ENCODE peak calls at places on chromosomes 7 and 10, in six cellular contexts. One of them, this sample, is unnamed. For H3K36me3 and H3K9me3, the result is how much of the 10 kb centered on the place peaks cover.

GRCh38 chr10:55305281-55305680 is 504.2 kb upstream of the PCDH15 start:
- DNase-seq in BE2C: peak
- DNase-seq in body of pancreas: no peak
- DNase-seq in mammary epithelial cell: no peak
- DNase-seq in lung: no peak
- DNase-seq in uterus: no peak
- DNase-seq in this sample: no peak

GRCh38 chr10:106504536-106504935 is 660.0 kb downstream of the SORCS1 start:
- DNase-seq in BE2C: no peak
- DNase-seq in body of pancreas: no peak
- DNase-seq in mammary epithelial cell: no peak
- DNase-seq in lung: no peak
- DNase-seq in uterus: no peak
- DNase-seq in this sample: peak

GRCh38 chr10:73785721-73786511 is 510 bp downstream of the ZSWIM8 start:
- DNase-seq in BE2C: no peak
- DNase-seq in body of pancreas: peak
- DNase-seq in mammary epithelial cell: peak
- DNase-seq in lung: peak
- DNase-seq in uterus: no peak
- DNase-seq in this sample: peak

GRCh38 chr10:68604441-68604840 is 44.3 kb downstream of the TET1 start:
- DNase-seq in BE2C: no peak
- DNase-seq in body of pancreas: no peak
- DNase-seq in mammary epithelial cell: no peak
- DNase-seq in lung: no peak
- DNase-seq in uterus: no peak
- DNase-seq in this sample: no peak

GRCh38 chr7:41629711-41630111 is 73.2 kb downstream of the INHBA start:
- DNase-seq in BE2C: no peak
- DNase-seq in body of pancreas: no peak
- DNase-seq in mammary epithelial cell: no peak
- DNase-seq in lung: no peak
- DNase-seq in uterus: no peak
- DNase-seq in this sample: no peak

GRCh38 chr10:53102424-53102823 is 329.8 kb upstream of the MBL2 start:
- DNase-seq in BE2C: no peak
- DNase-seq in body of pancreas: no peak
- DNase-seq in mammary epithelial cell: peak
- DNase-seq in lung: no peak
- DNase-seq in uterus: no peak
- DNase-seq in this sample: no peak

GRCh38 chr7:158827411-158828342 is 1.6 kb downstream of the ESYT2 start:
- DNase-seq in BE2C: no peak
- DNase-seq in body of pancreas: no peak
- DNase-seq in mammary epithelial cell: peak
- DNase-seq in lung: no peak
- DNase-seq in uterus: no peak
- DNase-seq in this sample: no peak

GRCh38 chr10:96188911-96189310 is 58.8 kb downstream of the ZNF518A start:
- DNase-seq in BE2C: no peak
- DNase-seq in body of pancreas: no peak
- DNase-seq in mammary epithelial cell: no peak
- DNase-seq in lung: no peak
- DNase-seq in uterus: no peak
- DNase-seq in this sample: no peak

GRCh38 chr7:7274782-7275181 is 92.4 kb downstream of the C1GALT1 start:
- DNase-seq in BE2C: no peak
- DNase-seq in body of pancreas: no peak
- DNase-seq in mammary epithelial cell: peak
- DNase-seq in lung: no peak
- DNase-seq in uterus: no peak
- DNase-seq in this sample: peak

GRCh38 chr10:84375011-84375410 is 46.6 kb downstream of the CCSER2 start:
- DNase-seq in BE2C: peak
- DNase-seq in body of pancreas: peak
- DNase-seq in mammary epithelial cell: peak
- DNase-seq in lung: no peak
- DNase-seq in uterus: no peak
- DNase-seq in this sample: no peak

GRCh38 chr7:39621784-39622411 is 1.5 kb upstream of the RALA start:
- DNase-seq in BE2C: no peak
- DNase-seq in body of pancreas: no peak
- DNase-seq in mammary epithelial cell: peak
- DNase-seq in lung: no peak
- DNase-seq in uterus: no peak
- DNase-seq in this sample: no peak

GRCh38 chr10:97748116-97748515 is 11.2 kb downstream of the ZFYVE27 start:
- DNase-seq in BE2C: no peak
- DNase-seq in body of pancreas: no peak
- DNase-seq in mammary epithelial cell: no peak
- DNase-seq in lung: no peak
- DNase-seq in uterus: no peak
- DNase-seq in this sample: no peak

GRCh38 chr10:97743169-97743945 is 6.4 kb downstream of the ZFYVE27 start:
- DNase-seq in BE2C: no peak
- DNase-seq in body of pancreas: no peak
- DNase-seq in mammary epithelial cell: peak
- DNase-seq in lung: no peak
- DNase-seq in uterus: no peak
- DNase-seq in this sample: no peak

GRCh38 chr10:97744405-97745035 is 7.6 kb downstream of the ZFYVE27 start:
- DNase-seq in BE2C: peak
- DNase-seq in body of pancreas: no peak
- DNase-seq in mammary epithelial cell: no peak
- DNase-seq in lung: no peak
- DNase-seq in uterus: no peak
- DNase-seq in this sample: no peak

GRCh38 chr10:97752956-97753355 is 16.0 kb downstream of the ZFYVE27 start:
- DNase-seq in BE2C: no peak
- DNase-seq in body of pancreas: no peak
- DNase-seq in mammary epithelial cell: no peak
- DNase-seq in lung: no peak
- DNase-seq in uterus: no peak
- DNase-seq in this sample: no peak

GRCh38 chr10:97747573-97747972 is 10.6 kb downstream of the ZFYVE27 start:
- DNase-seq in BE2C: no peak
- DNase-seq in body of pancreas: no peak
- DNase-seq in mammary epithelial cell: no peak
- DNase-seq in lung: no peak
- DNase-seq in uterus: no peak
- DNase-seq in this sample: no peak
- H3K36me3 ChIP-seq in BE2C: under half
- H3K36me3 ChIP-seq in body of pancreas: under half
- H3K36me3 ChIP-seq in mammary epithelial cell: under half
- H3K36me3 ChIP-seq in lung: under half
- H3K36me3 ChIP-seq in uterus: under half
- H3K36me3 ChIP-seq in this sample: half or more

GRCh38 chr7:53209129-53209528 is 173.7 kb downstream of the POM121L12 start:
- DNase-seq in BE2C: no peak
- DNase-seq in body of pancreas: no peak
- DNase-seq in mammary epithelial cell: no peak
- DNase-seq in lung: no peak
- DNase-seq in uterus: no peak
- DNase-seq in this sample: no peak
- H3K9me3 ChIP-seq in BE2C: under half
- H3K9me3 ChIP-seq in body of pancreas: under half
- H3K9me3 ChIP-seq in mammary epithelial cell: under half
- H3K9me3 ChIP-seq in lung: under half
- H3K9me3 ChIP-seq in uterus: under half
- H3K9me3 ChIP-seq in this sample: under half

DNA sequence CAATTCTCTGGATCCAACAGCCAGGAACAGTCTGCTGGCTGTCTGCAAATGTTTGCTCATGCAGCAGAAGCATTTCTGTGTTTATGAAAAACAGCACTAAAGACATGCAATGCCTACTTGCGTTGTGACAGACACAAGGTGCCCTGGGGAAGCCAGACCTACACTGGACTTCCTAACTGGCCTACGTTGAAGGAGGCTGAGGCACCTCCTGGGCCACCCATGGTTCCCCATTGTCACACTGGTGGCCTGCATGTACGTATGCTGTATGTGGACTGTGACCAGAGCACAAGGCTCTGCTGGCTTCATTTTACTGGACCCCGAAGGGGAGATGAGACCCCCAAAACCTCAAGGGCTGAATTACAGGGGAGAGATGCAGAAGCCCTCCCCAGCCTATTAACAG is 27.7 kb downstream of the PSAP start:
- DNase-seq in BE2C: no peak
- DNase-seq in body of pancreas: no peak
- DNase-seq in mammary epithelial cell: no peak
- DNase-seq in lung: no peak
- DNase-seq in uterus: no peak
- DNase-seq in this sample: no peak
- H3K36me3 ChIP-seq in BE2C: half or more
- H3K36me3 ChIP-seq in body of pancreas: half or more
- H3K36me3 ChIP-seq in mammary epithelial cell: under half
- H3K36me3 ChIP-seq in lung: half or more
- H3K36me3 ChIP-seq in uterus: under half
- H3K36me3 ChIP-seq in this sample: half or more

GRCh38 chr7:63899691-63900393 is 98.8 kb upstream of the ZNF722 start:
- DNase-seq in BE2C: peak
- DNase-seq in body of pancreas: peak
- DNase-seq in mammary epithelial cell: no peak
- DNase-seq in lung: peak
- DNase-seq in uterus: peak
- DNase-seq in this sample: no peak
- H3K9me3 ChIP-seq in BE2C: under half
- H3K9me3 ChIP-seq in body of pancreas: under half
- H3K9me3 ChIP-seq in mammary epithelial cell: under half
- H3K9me3 ChIP-seq in lung: under half
- H3K9me3 ChIP-seq in uterus: under half
- H3K9me3 ChIP-seq in this sample: under half

DNA sequence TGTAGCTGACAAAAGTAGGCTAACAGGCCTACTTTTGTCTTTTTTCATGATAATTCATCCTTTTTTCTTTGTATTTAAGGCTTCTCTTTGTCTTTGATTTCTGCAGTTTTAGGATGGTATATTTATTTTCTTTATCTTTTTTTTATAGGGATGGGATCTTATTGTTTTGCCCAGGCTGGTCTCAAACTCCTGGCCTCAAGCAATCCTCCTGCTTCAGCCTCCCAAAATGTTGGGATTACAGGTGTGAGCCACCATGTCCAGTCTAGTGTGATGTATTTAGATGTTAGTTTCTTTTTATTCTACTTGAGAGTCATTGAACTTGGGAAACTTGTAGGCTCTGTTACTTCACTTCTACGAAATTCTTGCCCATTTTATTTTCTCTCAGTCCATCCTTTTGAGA is 35.4 kb downstream of the TRIM24 start:
- DNase-seq in BE2C: no peak
- DNase-seq in body of pancreas: no peak
- DNase-seq in mammary epithelial cell: no peak
- DNase-seq in lung: no peak
- DNase-seq in uterus: no peak
- DNase-seq in this sample: no peak
- H3K36me3 ChIP-seq in BE2C: under half
- H3K36me3 ChIP-seq in body of pancreas: under half
- H3K36me3 ChIP-seq in mammary epithelial cell: under half
- H3K36me3 ChIP-seq in lung: under half
- H3K36me3 ChIP-seq in uterus: under half
- H3K36me3 ChIP-seq in this sample: under half